ENCODE peak calls at places on chromosomes 2 and 18, in seven cellular contexts. H is iPS-NIHi11; R is NB4; T is HL-60; K is activated CD4-positive, alpha-beta T cell treated with anti-CD3 and anti-CD28 coated beads, Interleukin-2, amount 50 U/mL, for 1 hour; W is T-helper 2 cell; D is posterior cingulate gyrus. J is an unnamed sample.

GRCh38 chr2:3505771-3506170 is 13.6 kb downstream of the ADI1 start:
- DNase-seq in K (no peak), T (no peak), R (no peak), H (no peak), D (no peak), W (no peak), J (no peak)

GRCh38 chr2:43405829-43406228 is 179.4 kb upstream of the ZFP36L2 start:
- DNase-seq in T (no peak), W (no peak), H (no peak), R (peak), K (no peak), D (no peak), J (no peak)

GRCh38 chr18:60070631-60071030 is 170.8 kb downstream of the PMAIP1 start:
- DNase-seq in W (no peak), T (no peak), H (no peak), D (no peak), K (no peak), R (no peak), J (no peak)

GRCh38 chr2:66899648-66900047 is 464.7 kb downstream of the MEIS1 start:
- DNase-seq in H (no peak), R (no peak), W (no peak), T (no peak), K (no peak), D (no peak), J (no peak)

GRCh38 chr2:97806738-97807618 is 93.6 kb downstream of the ZAP70 start:
- DNase-seq in K (peak), H (peak), T (peak), W (peak), R (peak), D (peak), J (peak)

GRCh38 chr2:47036489-47036769 is 118.7 kb downstream of the STPG4 start:
- DNase-seq in W (no peak), D (no peak), K (no peak), R (no peak), H (no peak), T (no peak), J (no peak)

GRCh38 chr2:228901531-228901930 is 369.6 kb downstream of the PID1 start:
- DNase-seq in R (no peak), K (no peak), D (no peak), T (no peak), H (no peak), W (no peak), J (no peak)

GRCh38 chr2:185738679-185739472 is at the start of gene FSIP2:
- DNase-seq in K (no peak), R (peak), T (peak), W (no peak), H (peak), D (peak), J (no peak)

GRCh38 chr2:26460613-26461031 is 17.3 kb downstream of the OTOF start:
- DNase-seq in T (no peak), R (no peak), K (no peak), D (no peak), W (no peak), H (no peak), J (no peak)

GRCh38 chr2:44596537-44597320 is 235.0 kb downstream of the CAMKMT start:
- DNase-seq in W (no peak), H (no peak), K (no peak), D (no peak), R (no peak), T (no peak), J (no peak)

GRCh38 chr2:45119855-45120254 is 110.6 kb upstream of the SIX2 start:
- DNase-seq in R (no peak), H (no peak), T (no peak), K (no peak), D (no peak), W (no peak), J (no peak)

GRCh38 chr18:60090170-60090569 is 190.4 kb downstream of the PMAIP1 start:
- DNase-seq in W (no peak), R (peak), H (peak), K (no peak), D (no peak), T (peak), J (no peak)

GRCh38 chr2:105712166-105712915 is 32.4 kb upstream of the NCK2 start:
- DNase-seq in T (no peak), H (no peak), D (no peak), W (no peak), K (no peak), R (no peak), J (no peak)

GRCh38 chr2:39325966-39326365 is 82.2 kb upstream of the CDKL4 start:
- DNase-seq in R (no peak), T (no peak), D (no peak), W (no peak), K (no peak), H (no peak), J (no peak)

GRCh38 chr2:110843496-110843895 is 111.1 kb downstream of the ACOXL start:
- DNase-seq in K (no peak), R (peak), H (no peak), W (no peak), T (peak), D (no peak), J (no peak)

GRCh38 chr2:26469092-26469710 is 8.7 kb downstream of the OTOF start:
- DNase-seq in T (peak), W (no peak), H (peak), D (no peak), R (peak), K (peak), J (no peak)

GRCh38 chr2:7609556-7610323 is 692.5 kb downstream of the RNF144A start:
- DNase-seq in H (no peak), D (no peak), T (no peak), K (no peak), W (no peak), R (no peak), J (no peak)

GRCh38 chr2:120658285-120659158 is 77.1 kb upstream of the GLI2 start:
- DNase-seq in D (no peak), R (no peak), T (no peak), W (no peak), H (no peak), K (no peak), J (no peak)

GRCh38 chr2:201580486-201580885 is 62.8 kb downstream of the TMEM237 start:
- DNase-seq in R (peak), H (no peak), K (no peak), W (no peak), T (peak), D (no peak), J (no peak)

GRCh38 chr18:23106575-23106974 is 28.7 kb upstream of the CABLES1 start:
- DNase-seq in K (no peak), D (no peak), W (no peak), R (peak), T (no peak), H (peak), J (no peak)

GRCh38 chr2:19504400-19505198 is 146.2 kb upstream of the OSR1 start:
- DNase-seq in K (no peak), H (no peak), D (no peak), T (no peak), R (no peak), W (no peak), J (no peak)

GRCh38 chr2:220473611-220474010 is 846.2 kb downstream of the SLC4A3 start:
- DNase-seq in D (no peak), K (no peak), T (no peak), R (no peak), H (no peak), W (no peak), J (no peak)

GRCh38 chr18:59268722-59269562 is 4.3 kb downstream of the RAX start:
- DNase-seq in W (no peak), H (peak), K (no peak), T (peak), D (no peak), R (peak), J (no peak)

GRCh38 chr2:54927085-54927750 is 123.0 kb downstream of the RTN4 start:
- DNase-seq in K (no peak), D (no peak), R (no peak), T (no peak), W (no peak), H (no peak), J (no peak)

GRCh38 chr2:172462393-172463381 is 35.3 kb downstream of the ITGA6 start:
- DNase-seq in K (peak), T (peak), H (no peak), D (no peak), R (peak), W (peak), J (no peak)

GRCh38 chr2:30398084-30398483 is 49.0 kb upstream of the LCLAT1 start:
- DNase-seq in D (no peak), W (no peak), T (no peak), R (no peak), K (no peak), H (no peak), J (no peak)

GRCh38 chr2:128448331-128449225 is 129.9 kb upstream of the HS6ST1 start:
- DNase-seq in D (no peak), H (no peak), R (no peak), W (no peak), T (no peak), K (no peak), J (no peak)

GRCh38 chr18:9711361-9712129 is 3.4 kb downstream of the RAB31 start:
- DNase-seq in R (peak), H (no peak), W (no peak), K (no peak), D (no peak), T (peak), J (no peak)